ENCODE peak calls at places on chromosomes 6 and 20, in five cellular contexts. R is effector memory CD4-positive, alpha-beta T cell; N is spleen; L is endodermal cell; P is suprapubic skin. Y is an unnamed sample. For H3K4me1, the result is how much of the 10 kb centered on the place peaks cover.

GRCh38 chr20:12023169-12023795 is 105.6 kb downstream of the BTBD3 start:
- DNase-seq in R (no peak), N (no peak), L (no peak), P (no peak), Y (no peak)

GRCh38 chr20:54197621-54198604 is 10.0 kb upstream of the PFDN4 start:
- DNase-seq in R (no peak), N (no peak), L (peak), P (no peak), Y (no peak)

GRCh38 chr6:16452348-16452747 is 214.0 kb downstream of the GMPR start:
- DNase-seq in R (no peak), N (no peak), L (no peak), P (no peak), Y (no peak)

GRCh38 chr20:20073851-20074252 is 21.5 kb downstream of the CFAP61 start:
- DNase-seq in R (no peak), N (no peak), L (no peak), P (no peak), Y (no peak)

GRCh38 chr6:105204331-105204730 is 24.5 kb upstream of the POPDC3 start:
- DNase-seq in R (no peak), N (no peak), L (no peak), P (no peak), Y (no peak)

GRCh38 chr6:170367241-170367640 is 60.7 kb downstream of the FAM120B start:
- DNase-seq in R (no peak), N (no peak), L (no peak), P (no peak), Y (no peak)

GRCh38 chr20:13322198-13322597 is 101.1 kb downstream of the ISM1 start:
- DNase-seq in R (no peak), N (no peak), L (no peak), P (no peak), Y (no peak)

GRCh38 chr20:41436679-41437078 is 70.1 kb upstream of the EMILIN3 start:
- DNase-seq in R (no peak), N (no peak), L (no peak), P (no peak), Y (no peak)

GRCh38 chr20:51120438-51120837 is 97.5 kb upstream of the KCNG1 start:
- DNase-seq in R (no peak), N (no peak), L (no peak), P (no peak), Y (no peak)

GRCh38 chr6:30200551-30201281 is 12.5 kb downstream of the TRIM26 start:
- DNase-seq in R (no peak), N (no peak), L (no peak), P (no peak), Y (no peak)

GRCh38 chr6:105568121-105568520 is 165.2 kb upstream of the PREP start:
- DNase-seq in R (no peak), N (no peak), L (no peak), P (no peak), Y (no peak)

GRCh38 chr6:55918639-55919038 is 43.2 kb upstream of the BMP5 start:
- DNase-seq in R (no peak), N (no peak), L (no peak), P (no peak), Y (no peak)

GRCh38 chr6:33313709-33314514 is at the start of gene TAPBP:
- DNase-seq in R (peak), N (peak), L (peak), P (peak), Y (no peak)
- H3K4me1 ChIP-seq in R (under half), N (half or more), L (under half), P (half or more), Y (half or more)

DNA sequence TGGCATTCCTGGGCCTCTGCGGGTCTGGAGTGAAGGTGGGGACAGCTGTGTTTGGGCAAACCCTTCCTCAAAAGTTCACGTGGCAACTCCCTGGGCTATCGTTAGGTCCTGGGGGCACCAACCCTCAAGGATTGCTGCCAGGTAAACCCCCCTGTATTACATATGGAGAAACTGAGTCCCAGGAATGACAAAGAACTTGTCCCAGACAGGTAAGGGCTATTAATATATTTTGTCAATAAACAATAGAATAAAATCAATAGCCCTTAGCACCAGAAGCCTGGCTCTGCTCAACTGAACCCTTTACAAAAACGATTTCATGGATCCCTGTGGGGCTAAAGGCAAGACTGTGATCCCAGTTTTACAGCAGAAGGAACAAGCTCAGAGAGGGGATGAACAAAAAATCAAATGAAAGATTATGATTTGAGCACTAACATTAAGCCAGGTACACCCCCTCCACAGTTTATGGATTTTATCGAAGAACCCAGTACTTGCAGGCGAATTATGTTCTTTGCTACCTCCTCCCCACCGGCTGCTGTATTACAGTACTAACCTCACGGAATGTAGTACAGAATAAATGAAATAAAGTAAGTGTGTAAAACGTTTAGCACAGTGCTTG is 2.7 kb downstream of the ID1 start:
- DNase-seq in R (no peak), N (no peak), L (no peak), P (no peak), Y (no peak)
- H3K4me3 ChIP-seq in R (no peak), N (peak), L (peak), P (peak), Y (peak)

DNA sequence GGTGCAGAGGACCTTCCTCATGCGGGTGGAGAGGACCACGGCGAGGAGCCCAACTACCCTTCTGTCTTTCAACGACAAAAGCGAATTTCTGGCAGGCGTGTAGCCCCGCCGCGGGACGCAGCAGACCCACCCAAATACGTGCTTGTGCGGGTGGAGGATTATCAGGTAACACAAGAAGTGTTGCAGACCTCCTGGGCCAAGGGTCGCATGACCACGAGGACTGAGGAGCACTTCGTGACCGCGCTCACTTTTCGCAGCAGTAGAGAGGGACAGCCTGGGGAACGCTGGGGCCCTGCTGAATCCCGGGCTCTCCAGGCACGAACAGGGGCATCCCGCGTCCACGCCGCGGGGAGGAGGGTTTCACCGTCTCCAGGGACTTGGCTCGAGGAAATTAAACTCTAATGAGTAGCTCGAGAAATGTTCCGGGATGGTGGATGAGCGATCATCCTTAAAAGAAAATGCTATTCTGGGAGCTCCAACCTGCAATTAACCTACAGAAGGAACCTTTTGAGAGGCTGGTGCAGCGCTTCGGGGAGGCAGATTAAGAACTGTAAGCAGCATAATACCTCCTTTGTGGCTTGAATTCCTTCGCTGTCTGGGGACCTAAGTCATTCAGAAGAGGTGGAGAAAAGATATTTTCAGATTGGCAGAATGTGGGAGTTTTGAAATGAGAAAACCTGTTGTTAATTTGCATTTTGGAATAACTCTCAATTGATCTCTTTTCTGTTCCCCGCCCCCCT is 828 bp downstream of the C6orf141 start:
- DNase-seq in R (no peak), N (no peak), L (peak), P (peak), Y (no peak)
- H3K27ac ChIP-seq in R (no peak), N (no peak), L (peak), P (no peak), Y (peak)

DNA sequence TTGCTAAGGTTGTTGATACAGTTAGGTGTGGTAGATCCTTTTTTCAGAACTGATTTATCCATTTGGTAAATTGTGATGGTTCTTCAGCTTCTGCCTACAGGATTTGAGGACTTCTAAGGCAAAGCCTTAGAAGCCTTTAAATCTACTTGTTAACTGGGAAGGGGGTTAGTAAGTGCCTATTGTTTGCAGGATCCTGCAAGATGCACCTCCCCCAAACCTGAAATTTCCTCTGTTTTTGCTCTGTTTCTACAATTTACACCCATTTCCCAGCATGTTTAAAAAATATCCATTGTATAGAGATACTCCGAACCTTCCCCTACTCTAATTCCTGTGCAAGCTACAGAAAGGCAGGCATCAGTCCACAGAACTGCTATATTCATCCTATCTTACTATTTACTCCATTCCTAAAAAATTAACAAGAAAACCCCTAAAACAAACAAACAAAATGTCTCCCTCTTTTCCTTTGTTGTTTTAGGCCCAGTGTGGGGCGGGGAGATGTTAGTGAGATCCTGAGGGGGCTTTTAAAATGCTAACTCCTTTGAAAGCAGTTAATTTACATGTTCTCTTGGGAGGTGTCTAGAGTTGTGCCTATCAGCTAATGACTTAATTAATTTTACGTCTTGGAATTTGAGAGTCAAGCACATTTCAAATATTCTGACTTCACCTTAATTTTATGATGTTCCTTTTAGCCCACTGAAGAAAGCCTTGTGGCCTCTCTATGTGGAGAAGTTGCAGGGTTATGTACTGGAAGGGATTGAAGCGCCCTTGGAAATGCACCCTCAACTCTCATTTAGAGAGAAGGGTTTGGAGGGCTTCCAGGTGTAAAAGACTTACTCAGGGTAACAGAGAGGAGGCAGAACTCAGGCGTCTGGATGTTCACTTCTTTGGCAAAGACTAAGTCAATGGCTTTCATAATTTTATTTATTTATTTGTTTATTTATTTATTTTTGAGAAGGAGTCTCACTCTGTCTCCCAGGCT is 4.7 kb downstream of the SASH1 start:
- DNase-seq in R (no peak), N (no peak), L (no peak), P (no peak), Y (no peak)
- H3K4me1 ChIP-seq in R (under half), N (under half), L (under half), P (under half), Y (half or more)